ENCODE peak calls at places on chromosomes 7 and 10, in eight cellular contexts. One of them, this sample, is unnamed.

GRCh38 chr7:73828107-73828803 is 2.5 kb upstream of the CLDN4 start:
- DNase-seq in H1: no peak
- DNase-seq in ovary: no peak
- DNase-seq in WTC11: no peak
- DNase-seq in A549: peak; percentile 86
- DNase-seq in tibial artery: no peak
- DNase-seq in brain microvascular endothelial cell: peak; percentile 57
- DNase-seq in endodermal cell: no peak
- DNase-seq in this sample: no peak

GRCh38 chr7:158355456-158356065 is 232.1 kb downstream of the PTPRN2 start:
- DNase-seq in H1: peak; percentile 34
- DNase-seq in WTC11: peak; percentile 61
- DNase-seq in brain microvascular endothelial cell: peak; percentile 5
- DNase-seq in tibial artery: peak; percentile 33
- DNase-seq in ovary: no peak
- DNase-seq in A549: peak; percentile 20
- DNase-seq in endodermal cell: peak; percentile 81
- DNase-seq in this sample: no peak

GRCh38 chr7:159328096-159328495 is 183.4 kb upstream of the VIPR2 start:
- DNase-seq in brain microvascular endothelial cell: no peak
- DNase-seq in ovary: no peak
- DNase-seq in tibial artery: no peak
- DNase-seq in H1: no peak
- DNase-seq in endodermal cell: no peak
- DNase-seq in WTC11: no peak
- DNase-seq in A549: peak; percentile 9
- DNase-seq in this sample: no peak

GRCh38 chr7:158484801-158485531 is 102.7 kb downstream of the PTPRN2 start:
- DNase-seq in A549: no peak
- DNase-seq in H1: no peak
- DNase-seq in tibial artery: no peak
- DNase-seq in ovary: no peak
- DNase-seq in WTC11: no peak
- DNase-seq in endodermal cell: no peak
- DNase-seq in brain microvascular endothelial cell: no peak
- DNase-seq in this sample: no peak

GRCh38 chr7:16926283-16926682 is 44.5 kb upstream of the AGR3 start:
- DNase-seq in A549: peak; percentile 62
- DNase-seq in endodermal cell: no peak
- DNase-seq in ovary: no peak
- DNase-seq in tibial artery: no peak
- DNase-seq in brain microvascular endothelial cell: peak; percentile 53
- DNase-seq in H1: no peak
- DNase-seq in WTC11: no peak
- DNase-seq in this sample: peak; percentile 77

GRCh38 chr10:76040107-76040829 is 608.8 kb downstream of the LRMDA start:
- DNase-seq in WTC11: peak; percentile 35
- DNase-seq in ovary: no peak
- DNase-seq in A549: no peak
- DNase-seq in endodermal cell: peak; percentile 66
- DNase-seq in tibial artery: no peak
- DNase-seq in H1: no peak
- DNase-seq in brain microvascular endothelial cell: no peak
- DNase-seq in this sample: no peak

GRCh38 chr10:128211953-128212727 is 85.9 kb upstream of the MKI67 start:
- DNase-seq in H1: peak; percentile 71
- DNase-seq in WTC11: peak; percentile 91
- DNase-seq in A549: peak; percentile 79
- DNase-seq in ovary: peak; percentile 56
- DNase-seq in tibial artery: peak; percentile 76
- DNase-seq in brain microvascular endothelial cell: peak; percentile 50
- DNase-seq in endodermal cell: peak; percentile 96
- DNase-seq in this sample: peak; percentile 5

GRCh38 chr7:40536406-40536805 is 401.6 kb downstream of the SUGCT start:
- DNase-seq in endodermal cell: no peak
- DNase-seq in WTC11: no peak
- DNase-seq in A549: no peak
- DNase-seq in H1: no peak
- DNase-seq in tibial artery: no peak
- DNase-seq in ovary: no peak
- DNase-seq in brain microvascular endothelial cell: no peak
- DNase-seq in this sample: no peak

GRCh38 chr7:151311294-151311864 is 30.2 kb upstream of the NUB1 start:
- DNase-seq in A549: peak; percentile 58
- DNase-seq in H1: no peak
- DNase-seq in ovary: no peak
- DNase-seq in brain microvascular endothelial cell: no peak
- DNase-seq in tibial artery: no peak
- DNase-seq in WTC11: peak; percentile 60
- DNase-seq in endodermal cell: peak; percentile 81
- DNase-seq in this sample: no peak

GRCh38 chr7:71132521-71133231 is 732 bp downstream of the GALNT17 start:
- DNase-seq in brain microvascular endothelial cell: no peak
- DNase-seq in tibial artery: peak; percentile 70
- DNase-seq in H1: no peak
- DNase-seq in ovary: peak; percentile 52
- DNase-seq in endodermal cell: peak; percentile 71
- DNase-seq in A549: no peak
- DNase-seq in WTC11: peak; percentile 62
- DNase-seq in this sample: no peak

GRCh38 chr7:70417061-70417655 is 714.8 kb upstream of the GALNT17 start:
- DNase-seq in endodermal cell: peak; percentile 71
- DNase-seq in H1: no peak
- DNase-seq in tibial artery: no peak
- DNase-seq in A549: no peak
- DNase-seq in brain microvascular endothelial cell: no peak
- DNase-seq in ovary: no peak
- DNase-seq in WTC11: peak; percentile 15
- DNase-seq in this sample: no peak

GRCh38 chr10:29386347-29386999 is 97.6 kb downstream of the LYZL1 start:
- DNase-seq in endodermal cell: peak; percentile 57
- DNase-seq in brain microvascular endothelial cell: no peak
- DNase-seq in ovary: no peak
- DNase-seq in A549: peak; percentile 34
- DNase-seq in tibial artery: no peak
- DNase-seq in H1: no peak
- DNase-seq in WTC11: no peak
- DNase-seq in this sample: no peak

GRCh38 chr10:90964781-90965462 is 44.0 kb upstream of the ANKRD1 start:
- DNase-seq in ovary: no peak
- DNase-seq in H1: no peak
- DNase-seq in brain microvascular endothelial cell: no peak
- DNase-seq in A549: no peak
- DNase-seq in endodermal cell: no peak
- DNase-seq in WTC11: no peak
- DNase-seq in tibial artery: no peak
- DNase-seq in this sample: no peak

GRCh38 chr7:90690159-90690858 is 94.2 kb downstream of the CDK14 start:
- DNase-seq in endodermal cell: no peak
- DNase-seq in ovary: no peak
- DNase-seq in A549: no peak
- DNase-seq in WTC11: no peak
- DNase-seq in brain microvascular endothelial cell: no peak
- DNase-seq in H1: no peak
- DNase-seq in tibial artery: no peak
- DNase-seq in this sample: no peak

GRCh38 chr7:29161226-29161625 is 14.9 kb upstream of the CPVL start:
- DNase-seq in tibial artery: no peak
- DNase-seq in brain microvascular endothelial cell: no peak
- DNase-seq in A549: no peak
- DNase-seq in WTC11: no peak
- DNase-seq in H1: no peak
- DNase-seq in endodermal cell: no peak
- DNase-seq in ovary: no peak
- DNase-seq in this sample: no peak

GRCh38 chr10:73814896-73815718 is 3.7 kb upstream of the NDST2 start:
- DNase-seq in WTC11: peak; percentile 42
- DNase-seq in brain microvascular endothelial cell: no peak
- DNase-seq in H1: no peak
- DNase-seq in ovary: no peak
- DNase-seq in endodermal cell: peak; percentile 90
- DNase-seq in tibial artery: no peak
- DNase-seq in A549: peak; percentile 62
- DNase-seq in this sample: no peak
- TF ChIP-seq CTCF in WTC11: peak; percentile 66
- TF ChIP-seq CTCF in brain microvascular endothelial cell: peak; percentile 39
- TF ChIP-seq CTCF in H1: peak; percentile 64
- TF ChIP-seq CTCF in ovary: no peak
- TF ChIP-seq CTCF in endodermal cell: peak; percentile 68
- TF ChIP-seq CTCF in tibial artery: no peak
- TF ChIP-seq CTCF in A549: peak; percentile 23
- TF ChIP-seq CTCF in this sample: peak; percentile 22

DNA sequence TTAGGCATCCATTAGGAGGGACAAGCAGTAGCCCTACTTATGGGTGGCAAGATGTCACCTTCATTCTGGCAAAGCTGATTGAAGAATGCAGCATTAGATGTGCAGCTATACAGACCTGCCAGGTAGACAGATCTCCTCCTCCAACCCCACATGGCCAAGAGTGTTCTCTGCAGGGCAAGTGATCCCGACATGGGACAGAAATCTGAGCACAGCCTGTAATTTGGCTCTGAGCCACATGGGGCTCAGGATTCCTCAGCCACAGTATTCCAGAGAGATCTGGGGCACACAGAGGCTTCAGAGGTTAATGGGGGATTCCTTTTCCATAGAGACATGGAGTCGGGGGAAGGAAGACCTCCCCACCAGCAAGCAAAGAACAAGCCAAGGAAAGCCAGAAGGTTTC is 58.7 kb upstream of the GDF10 start:
- DNase-seq in WTC11: no peak
- DNase-seq in A549: no peak
- DNase-seq in tibial artery: no peak
- DNase-seq in ovary: no peak
- DNase-seq in H1: no peak
- DNase-seq in brain microvascular endothelial cell: no peak
- DNase-seq in endodermal cell: peak; percentile 64
- DNase-seq in this sample: no peak
- TF ChIP-seq CTCF in WTC11: no peak
- TF ChIP-seq CTCF in A549: no peak
- TF ChIP-seq CTCF in tibial artery: no peak
- TF ChIP-seq CTCF in ovary: no peak
- TF ChIP-seq CTCF in H1: no peak
- TF ChIP-seq CTCF in brain microvascular endothelial cell: no peak
- TF ChIP-seq CTCF in endodermal cell: peak; percentile 52
- TF ChIP-seq CTCF in this sample: no peak

GRCh38 chr10:71887767-71888166 is 36.7 kb upstream of the PSAP start:
- DNase-seq in brain microvascular endothelial cell: no peak
- DNase-seq in tibial artery: no peak
- DNase-seq in H1: no peak
- DNase-seq in ovary: no peak
- DNase-seq in A549: no peak
- DNase-seq in WTC11: no peak
- DNase-seq in endodermal cell: no peak
- DNase-seq in this sample: no peak

GRCh38 chr10:71888248-71888622 is 37.2 kb upstream of the PSAP start:
- DNase-seq in ovary: no peak
- DNase-seq in H1: no peak
- DNase-seq in A549: no peak
- DNase-seq in brain microvascular endothelial cell: no peak
- DNase-seq in endodermal cell: no peak
- DNase-seq in tibial artery: no peak
- DNase-seq in WTC11: no peak
- DNase-seq in this sample: no peak

GRCh38 chr10:71888623-71889387 is 37.8 kb upstream of the PSAP start:
- DNase-seq in H1: peak; percentile 5
- DNase-seq in endodermal cell: peak; percentile 79
- DNase-seq in A549: peak; percentile 79
- DNase-seq in ovary: peak; percentile 88
- DNase-seq in WTC11: peak; percentile 56
- DNase-seq in brain microvascular endothelial cell: peak; percentile 59
- DNase-seq in tibial artery: peak; percentile 91
- DNase-seq in this sample: peak; percentile 23

GRCh38 chr10:71891437-71891836 is 40.4 kb upstream of the PSAP start:
- DNase-seq in tibial artery: no peak
- DNase-seq in A549: no peak
- DNase-seq in endodermal cell: no peak
- DNase-seq in brain microvascular endothelial cell: no peak
- DNase-seq in H1: no peak
- DNase-seq in WTC11: no peak
- DNase-seq in ovary: no peak
- DNase-seq in this sample: no peak

GRCh38 chr10:71889388-71889987 is 38.4 kb upstream of the PSAP start:
- DNase-seq in A549: no peak
- DNase-seq in H1: no peak
- DNase-seq in endodermal cell: peak; percentile 61
- DNase-seq in tibial artery: no peak
- DNase-seq in WTC11: no peak
- DNase-seq in brain microvascular endothelial cell: no peak
- DNase-seq in ovary: no peak
- DNase-seq in this sample: no peak
- TF ChIP-seq CTCF in A549: no peak
- TF ChIP-seq CTCF in H1: no peak
- TF ChIP-seq CTCF in endodermal cell: no peak
- TF ChIP-seq CTCF in tibial artery: no peak
- TF ChIP-seq CTCF in WTC11: no peak
- TF ChIP-seq CTCF in brain microvascular endothelial cell: no peak
- TF ChIP-seq CTCF in ovary: no peak
- TF ChIP-seq CTCF in this sample: no peak

GRCh38 chr7:130112078-130112477 is 41.7 kb downstream of the KLHDC10 start:
- DNase-seq in A549: no peak
- DNase-seq in WTC11: no peak
- DNase-seq in tibial artery: no peak
- DNase-seq in H1: no peak
- DNase-seq in ovary: no peak
- DNase-seq in brain microvascular endothelial cell: no peak
- DNase-seq in endodermal cell: no peak
- DNase-seq in this sample: no peak

GRCh38 chr7:130107949-130108674 is 37.8 kb downstream of the KLHDC10 start:
- DNase-seq in A549: no peak
- DNase-seq in ovary: no peak
- DNase-seq in H1: no peak
- DNase-seq in endodermal cell: no peak
- DNase-seq in tibial artery: no peak
- DNase-seq in WTC11: no peak
- DNase-seq in brain microvascular endothelial cell: no peak
- DNase-seq in this sample: no peak

GRCh38 chr7:130112662-130113425 is 42.5 kb downstream of the KLHDC10 start:
- DNase-seq in endodermal cell: no peak
- DNase-seq in A549: no peak
- DNase-seq in ovary: no peak
- DNase-seq in WTC11: no peak
- DNase-seq in brain microvascular endothelial cell: no peak
- DNase-seq in tibial artery: no peak
- DNase-seq in H1: no peak
- DNase-seq in this sample: no peak

GRCh38 chr7:130113887-130114286 is 43.6 kb downstream of the KLHDC10 start:
- DNase-seq in ovary: no peak
- DNase-seq in brain microvascular endothelial cell: no peak
- DNase-seq in WTC11: no peak
- DNase-seq in H1: no peak
- DNase-seq in A549: no peak
- DNase-seq in endodermal cell: no peak
- DNase-seq in tibial artery: no peak
- DNase-seq in this sample: no peak

DNA sequence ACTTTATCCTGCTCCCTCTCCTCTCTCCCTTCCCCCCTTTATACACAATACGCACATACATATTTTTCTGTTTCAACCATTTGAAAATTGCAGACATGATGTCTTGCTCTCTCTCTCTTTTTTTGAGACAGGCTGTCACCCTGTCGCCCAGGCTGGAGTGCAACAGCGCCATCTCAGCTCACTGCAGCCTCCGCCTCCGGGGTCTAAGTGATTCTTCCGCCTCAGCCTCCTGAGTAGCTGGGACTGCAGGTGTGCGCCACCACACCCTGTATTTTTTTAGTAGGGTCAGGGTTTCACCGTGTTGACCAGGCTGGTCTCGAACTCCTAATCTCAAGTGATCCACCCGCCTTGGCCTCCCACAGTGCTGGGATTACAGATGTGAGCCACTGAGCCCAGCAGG is 38.5 kb downstream of the KLHDC10 start:
- DNase-seq in ovary: no peak
- DNase-seq in endodermal cell: no peak
- DNase-seq in WTC11: no peak
- DNase-seq in H1: no peak
- DNase-seq in brain microvascular endothelial cell: no peak
- DNase-seq in tibial artery: no peak
- DNase-seq in A549: peak; percentile 3
- DNase-seq in this sample: no peak
- TF ChIP-seq CTCF in ovary: no peak
- TF ChIP-seq CTCF in endodermal cell: no peak
- TF ChIP-seq CTCF in WTC11: no peak
- TF ChIP-seq CTCF in H1: no peak
- TF ChIP-seq CTCF in brain microvascular endothelial cell: no peak
- TF ChIP-seq CTCF in tibial artery: no peak
- TF ChIP-seq CTCF in A549: no peak
- TF ChIP-seq CTCF in this sample: no peak

This sample was measured in astrocyte of the cerebellum.